ENCODE peak calls at places on chromosomes 1 and 21, in eight cellular contexts. I is C1 segment of cervical spinal cord; W is hippocampal formation; S is neuronal stem cell; Q is cardiac fibroblast; R is activated T-helper 1 cell treated with anti-CD3 and anti-CD28 coated beads, Interleukin-2, amount 50 U/mL, for 16 hours; X is epithelial cell of proximal tubule; V is pons. H is an unnamed sample.

GRCh38 chr1:157115851-157116734 is 16.5 kb upstream of the ETV3L start:
- DNase-seq in R (no peak), W (no peak), S (no peak), Q (no peak), V (no peak), I (no peak), X (no peak), H (no peak)

GRCh38 chr21:38945536-38946245 is 140.0 kb downstream of the ETS2 start:
- DNase-seq in Q (no peak), I (no peak), X (peak; percentile 32), S (peak; percentile 71), R (no peak), W (no peak), V (no peak), H (no peak)

GRCh38 chr1:61053712-61054608 is 28.4 kb upstream of the NFIA start:
- DNase-seq in X (no peak), V (peak; percentile 19), S (no peak), R (no peak), W (no peak), Q (peak; percentile 25), I (peak; percentile 57), H (peak; percentile 78)

GRCh38 chr1:52562766-52563165 is 9.9 kb upstream of the TUT4 start:
- DNase-seq in X (no peak), I (no peak), Q (no peak), V (no peak), W (no peak), R (no peak), S (no peak), H (no peak)

GRCh38 chr1:200372095-200372884 is 37.5 kb downstream of the ZNF281 start:
- DNase-seq in V (no peak), Q (peak; percentile 41), X (peak; percentile 71), R (no peak), W (no peak), I (no peak), S (no peak), H (no peak)

GRCh38 chr1:212021563-212021962 is 13.8 kb downstream of the INTS7 start:
- DNase-seq in I (no peak), Q (no peak), R (no peak), W (no peak), X (no peak), S (no peak), V (no peak), H (no peak)

GRCh38 chr1:208170252-208170651 is 73.9 kb downstream of the PLXNA2 start:
- DNase-seq in R (no peak), I (peak; percentile 26), S (no peak), Q (no peak), X (no peak), V (no peak), W (no peak), H (no peak)

GRCh38 chr21:42988234-42988965 is 14.0 kb downstream of the PKNOX1 start:
- DNase-seq in X (no peak), V (no peak), Q (peak; percentile 38), W (no peak), R (no peak), S (no peak), I (no peak), H (no peak)

GRCh38 chr21:16573581-16573980 is 843.8 kb downstream of the USP25 start:
- DNase-seq in I (no peak), V (no peak), W (no peak), Q (peak; percentile 74), X (no peak), S (no peak), R (no peak), H (no peak)

H was measured in pancreas.